ENCODE peak calls at places on chromosomes 16 and 17, in six cellular contexts. One of them, this sample, is unnamed.

GRCh38 chr17:50861822-50862528 is 4.2 kb downstream of the TOB1 start:
- DNase-seq in Calu3: no peak
- DNase-seq in foreskin keratinocyte: no peak
- DNase-seq in ovary: no peak
- DNase-seq in transverse colon: no peak
- DNase-seq in CD8-positive, alpha-beta T cell: no peak
- DNase-seq in this sample: no peak

GRCh38 chr16:76376988-76377387 is 99.8 kb downstream of the CNTNAP4 start:
- DNase-seq in Calu3: no peak
- DNase-seq in foreskin keratinocyte: no peak
- DNase-seq in ovary: no peak
- DNase-seq in transverse colon: no peak
- DNase-seq in CD8-positive, alpha-beta T cell: no peak
- DNase-seq in this sample: no peak

GRCh38 chr17:29744121-29744520 is 121.4 kb upstream of the CORO6 start:
- DNase-seq in Calu3: no peak
- DNase-seq in foreskin keratinocyte: no peak
- DNase-seq in ovary: no peak
- DNase-seq in transverse colon: no peak
- DNase-seq in CD8-positive, alpha-beta T cell: no peak
- DNase-seq in this sample: no peak

GRCh38 chr16:11679250-11679649 is 11.0 kb downstream of the SNN start:
- DNase-seq in Calu3: no peak
- DNase-seq in foreskin keratinocyte: no peak
- DNase-seq in ovary: no peak
- DNase-seq in transverse colon: no peak
- DNase-seq in CD8-positive, alpha-beta T cell: no peak
- DNase-seq in this sample: no peak

GRCh38 chr16:74257061-74257460 is 39.6 kb upstream of the PSMD7 start:
- DNase-seq in Calu3: no peak
- DNase-seq in foreskin keratinocyte: no peak
- DNase-seq in ovary: no peak
- DNase-seq in transverse colon: no peak
- DNase-seq in CD8-positive, alpha-beta T cell: no peak
- DNase-seq in this sample: no peak

GRCh38 chr16:49499018-49499785 is 125.6 kb downstream of the C16orf78 start:
- DNase-seq in Calu3: no peak
- DNase-seq in foreskin keratinocyte: no peak
- DNase-seq in ovary: no peak
- DNase-seq in transverse colon: no peak
- DNase-seq in CD8-positive, alpha-beta T cell: no peak
- DNase-seq in this sample: no peak

GRCh38 chr17:44970136-44970737 is 2.1 kb upstream of the C1QL1 start:
- DNase-seq in Calu3: no peak
- DNase-seq in foreskin keratinocyte: no peak
- DNase-seq in ovary: peak
- DNase-seq in transverse colon: peak
- DNase-seq in CD8-positive, alpha-beta T cell: no peak
- DNase-seq in this sample: no peak

GRCh38 chr16:31877876-31878642 is 4.5 kb downstream of the ZNF267 start:
- DNase-seq in Calu3: no peak
- DNase-seq in foreskin keratinocyte: no peak
- DNase-seq in ovary: no peak
- DNase-seq in transverse colon: no peak
- DNase-seq in CD8-positive, alpha-beta T cell: no peak
- DNase-seq in this sample: no peak

GRCh38 chr17:49998836-49999511 is 4.0 kb upstream of the DLX3 start:
- DNase-seq in Calu3: no peak
- DNase-seq in foreskin keratinocyte: no peak
- DNase-seq in ovary: no peak
- DNase-seq in transverse colon: no peak
- DNase-seq in CD8-positive, alpha-beta T cell: peak
- DNase-seq in this sample: no peak

GRCh38 chr17:32803544-32803943 is 73.4 kb downstream of the MYO1D start:
- DNase-seq in Calu3: no peak
- DNase-seq in foreskin keratinocyte: no peak
- DNase-seq in ovary: no peak
- DNase-seq in transverse colon: no peak
- DNase-seq in CD8-positive, alpha-beta T cell: no peak
- DNase-seq in this sample: no peak

DNA sequence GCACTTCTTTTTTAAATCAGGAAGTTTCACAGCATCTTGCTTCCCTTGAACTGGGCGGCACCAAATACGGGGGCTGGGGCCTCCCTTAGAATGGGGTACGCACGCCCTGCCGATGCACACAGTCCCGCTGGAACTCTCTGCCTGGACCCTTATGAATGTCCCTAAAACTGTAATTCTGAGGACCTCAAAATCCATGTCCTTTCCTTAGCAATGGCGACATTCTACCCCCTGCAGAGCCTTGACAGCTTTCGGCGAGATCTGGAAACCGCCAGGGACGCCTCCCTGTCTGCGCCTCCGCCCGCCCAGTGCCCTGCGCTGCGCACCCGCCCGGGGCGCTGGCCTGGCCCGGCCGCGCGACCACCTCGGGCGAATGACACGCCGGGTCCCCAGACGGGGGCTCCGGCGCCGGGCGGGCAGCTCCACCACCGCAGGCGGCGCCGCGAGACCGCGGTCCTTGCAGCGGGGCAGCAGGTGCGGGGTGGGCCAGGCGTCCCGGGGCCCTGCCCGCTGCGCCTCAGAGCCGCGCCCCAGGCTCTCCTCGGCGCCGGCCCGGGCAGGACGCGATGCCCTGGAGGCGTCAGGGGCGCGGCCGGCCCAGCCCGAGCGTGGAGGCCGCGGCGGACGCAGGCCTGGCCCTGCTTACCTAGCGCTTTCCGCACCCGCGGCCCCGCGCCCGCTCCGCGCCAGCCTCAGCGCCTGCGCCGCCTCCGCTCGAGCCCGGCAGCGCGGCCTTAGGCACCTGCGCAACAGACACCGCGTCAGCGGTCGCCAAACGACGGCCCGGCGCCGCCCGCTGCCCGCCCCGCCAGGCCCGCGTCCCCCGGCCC is 548 bp downstream of the HAGH start:
- DNase-seq in Calu3: peak
- DNase-seq in foreskin keratinocyte: no peak
- DNase-seq in ovary: peak
- DNase-seq in transverse colon: peak
- DNase-seq in CD8-positive, alpha-beta T cell: no peak
- DNase-seq in this sample: no peak
- TF ChIP-seq CTCF in Calu3: no peak
- TF ChIP-seq CTCF in foreskin keratinocyte: no peak
- TF ChIP-seq CTCF in ovary: no peak
- TF ChIP-seq CTCF in transverse colon: no peak
- TF ChIP-seq CTCF in CD8-positive, alpha-beta T cell: no peak
- TF ChIP-seq CTCF in this sample: no peak

GRCh38 chr17:80474231-80474932 is 2.0 kb downstream of the NPTX1 start:
- DNase-seq in Calu3: no peak
- DNase-seq in foreskin keratinocyte: no peak
- DNase-seq in ovary: no peak
- DNase-seq in transverse colon: no peak
- DNase-seq in CD8-positive, alpha-beta T cell: no peak
- DNase-seq in this sample: no peak
- TF ChIP-seq CTCF in Calu3: no peak
- TF ChIP-seq CTCF in foreskin keratinocyte: peak
- TF ChIP-seq CTCF in ovary: no peak
- TF ChIP-seq CTCF in transverse colon: no peak
- TF ChIP-seq CTCF in CD8-positive, alpha-beta T cell: no peak
- TF ChIP-seq CTCF in this sample: no peak

GRCh38 chr17:73013816-73014663 is 78.4 kb downstream of the SLC39A11 start:
- DNase-seq in Calu3: no peak
- DNase-seq in foreskin keratinocyte: no peak
- DNase-seq in ovary: no peak
- DNase-seq in transverse colon: no peak
- DNase-seq in CD8-positive, alpha-beta T cell: no peak
- DNase-seq in this sample: no peak
- TF ChIP-seq CTCF in Calu3: no peak
- TF ChIP-seq CTCF in foreskin keratinocyte: no peak
- TF ChIP-seq CTCF in ovary: no peak
- TF ChIP-seq CTCF in transverse colon: no peak
- TF ChIP-seq CTCF in CD8-positive, alpha-beta T cell: no peak
- TF ChIP-seq CTCF in this sample: no peak

GRCh38 chr17:59778996-59779395 is 71.5 kb downstream of the VMP1 start:
- DNase-seq in Calu3: no peak
- DNase-seq in foreskin keratinocyte: no peak
- DNase-seq in ovary: no peak
- DNase-seq in transverse colon: no peak
- DNase-seq in CD8-positive, alpha-beta T cell: no peak
- DNase-seq in this sample: no peak
- TF ChIP-seq CTCF in Calu3: no peak
- TF ChIP-seq CTCF in foreskin keratinocyte: no peak
- TF ChIP-seq CTCF in ovary: no peak
- TF ChIP-seq CTCF in transverse colon: no peak
- TF ChIP-seq CTCF in CD8-positive, alpha-beta T cell: no peak
- TF ChIP-seq CTCF in this sample: no peak

GRCh38 chr16:81189100-81189664 is 49.3 kb upstream of the BCO1 start:
- DNase-seq in Calu3: no peak
- DNase-seq in foreskin keratinocyte: no peak
- DNase-seq in ovary: peak
- DNase-seq in transverse colon: peak
- DNase-seq in CD8-positive, alpha-beta T cell: no peak
- DNase-seq in this sample: no peak

GRCh38 chr16:81195907-81196534 is 42.5 kb upstream of the BCO1 start:
- DNase-seq in Calu3: no peak
- DNase-seq in foreskin keratinocyte: no peak
- DNase-seq in ovary: no peak
- DNase-seq in transverse colon: no peak
- DNase-seq in CD8-positive, alpha-beta T cell: no peak
- DNase-seq in this sample: no peak

GRCh38 chr16:81185416-81185815 is 53.1 kb upstream of the BCO1 start:
- DNase-seq in Calu3: no peak
- DNase-seq in foreskin keratinocyte: no peak
- DNase-seq in ovary: no peak
- DNase-seq in transverse colon: no peak
- DNase-seq in CD8-positive, alpha-beta T cell: no peak
- DNase-seq in this sample: no peak

GRCh38 chr16:81190667-81191066 is 47.8 kb upstream of the BCO1 start:
- DNase-seq in Calu3: peak
- DNase-seq in foreskin keratinocyte: no peak
- DNase-seq in ovary: no peak
- DNase-seq in transverse colon: no peak
- DNase-seq in CD8-positive, alpha-beta T cell: no peak
- DNase-seq in this sample: no peak
- TF ChIP-seq CTCF in Calu3: no peak
- TF ChIP-seq CTCF in foreskin keratinocyte: no peak
- TF ChIP-seq CTCF in ovary: no peak
- TF ChIP-seq CTCF in transverse colon: no peak
- TF ChIP-seq CTCF in CD8-positive, alpha-beta T cell: no peak
- TF ChIP-seq CTCF in this sample: no peak

GRCh38 chr16:70455910-70456309 is 1.5 kb downstream of the FCSK start:
- DNase-seq in Calu3: no peak
- DNase-seq in foreskin keratinocyte: no peak
- DNase-seq in ovary: no peak
- DNase-seq in transverse colon: no peak
- DNase-seq in CD8-positive, alpha-beta T cell: no peak
- DNase-seq in this sample: no peak
- TF ChIP-seq CTCF in Calu3: no peak
- TF ChIP-seq CTCF in foreskin keratinocyte: no peak
- TF ChIP-seq CTCF in ovary: no peak
- TF ChIP-seq CTCF in transverse colon: no peak
- TF ChIP-seq CTCF in CD8-positive, alpha-beta T cell: no peak
- TF ChIP-seq CTCF in this sample: no peak

DNA sequence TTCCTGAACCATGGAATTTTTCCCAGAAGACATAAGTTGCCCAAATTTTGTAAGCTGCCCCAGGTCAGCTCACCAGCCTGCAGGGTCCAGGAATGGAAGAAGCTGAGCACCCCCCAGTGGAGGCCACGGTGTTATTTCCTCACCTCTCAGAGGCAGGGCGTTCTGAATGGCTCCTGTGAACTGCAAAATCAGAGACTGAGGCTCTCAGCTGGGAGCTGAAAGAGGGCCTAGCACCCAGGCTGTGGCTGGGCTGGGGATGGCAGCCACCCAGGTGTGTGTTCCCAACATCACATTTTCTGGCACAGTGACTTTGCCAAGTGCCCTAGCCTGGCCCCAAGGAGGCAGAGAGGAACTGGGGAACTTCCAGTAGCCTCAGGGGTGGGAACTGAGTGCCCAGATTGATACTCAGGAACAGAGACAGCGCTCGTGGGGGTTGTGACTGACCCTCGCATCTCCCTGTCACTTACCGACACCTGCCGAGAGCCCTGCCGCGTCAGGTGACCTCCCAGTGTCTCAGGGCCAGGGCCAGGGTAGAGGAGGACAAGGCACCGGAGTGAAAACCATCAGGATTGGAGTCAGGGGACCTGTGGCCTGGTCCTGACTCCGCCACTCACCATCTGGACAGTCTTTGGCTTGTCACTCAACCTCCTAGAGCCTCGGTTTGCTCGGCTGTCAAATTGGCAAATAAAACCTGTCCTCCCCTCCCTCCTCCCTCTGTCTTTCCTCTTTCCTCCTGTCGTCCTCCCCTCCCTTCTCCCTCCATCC is 11.3 kb downstream of the CACNG4 start:
- DNase-seq in Calu3: peak
- DNase-seq in foreskin keratinocyte: peak
- DNase-seq in ovary: no peak
- DNase-seq in transverse colon: no peak
- DNase-seq in CD8-positive, alpha-beta T cell: no peak
- DNase-seq in this sample: no peak
- TF ChIP-seq CTCF in Calu3: no peak
- TF ChIP-seq CTCF in foreskin keratinocyte: peak
- TF ChIP-seq CTCF in ovary: no peak
- TF ChIP-seq CTCF in transverse colon: no peak
- TF ChIP-seq CTCF in CD8-positive, alpha-beta T cell: no peak
- TF ChIP-seq CTCF in this sample: no peak